ENCODE peak calls at places on chromosomes 12 and 14, in six cellular contexts. E is adipocyte; U is NCI-H1092; Z is HCEC 1CT; W is GM23248; D is activated CD8-positive, alpha-beta T cell treated with anti-CD3 and anti-CD28 coated beads, Interleukin-2, amount 10 ng/mL, durations not matched to agents 7 days and 5 days. T is an unnamed sample.

GRCh38 chr12:18139989-18140596 is 50.1 kb upstream of the RERGL start:
- DNase-seq in E (peak; percentile 85), W (peak; percentile 59), Z (peak; percentile 36), U (no peak), D (no peak), T (no peak)

GRCh38 chr12:23204933-23205778 is 580.2 kb downstream of the ETNK1 start:
- DNase-seq in U (peak; percentile 27), D (peak; percentile 25), Z (peak; percentile 43), E (peak; percentile 78), W (peak; percentile 73), T (no peak)

GRCh38 chr14:71780075-71780474 is 152.2 kb upstream of the RGS6 start:
- DNase-seq in U (no peak), D (no peak), E (no peak), Z (no peak), W (no peak), T (no peak)

GRCh38 chr12:122028165-122028591 is 6.5 kb downstream of the BCL7A start:
- DNase-seq in Z (no peak), D (no peak), W (peak; percentile 45), E (no peak), U (no peak), T (no peak)

GRCh38 chr12:7460375-7461259 is 16.7 kb upstream of the CD163L1 start:
- DNase-seq in D (peak; percentile 54), W (peak; percentile 65), U (peak; percentile 1), E (peak; percentile 81), Z (peak; percentile 39), T (peak; percentile 45)

GRCh38 chr14:24673534-24674203 is 39.7 kb upstream of the GZMB start:
- DNase-seq in Z (no peak), D (peak; percentile 91), W (no peak), E (no peak), U (no peak), T (no peak)

GRCh38 chr12:75661927-75662326 is 150.5 kb upstream of the KRR1 start:
- DNase-seq in E (peak; percentile 53), Z (no peak), W (no peak), U (no peak), D (no peak), T (no peak)

GRCh38 chr12:6333566-6333965 is 8.3 kb downstream of the TNFRSF1A start:
- DNase-seq in U (no peak), E (peak; percentile 60), W (peak; percentile 95), Z (peak; percentile 83), D (peak; percentile 62), T (no peak)

GRCh38 chr14:95891742-95892141 is 15.1 kb downstream of the TUNAR start:
- DNase-seq in D (no peak), Z (peak; percentile 92), U (no peak), W (peak; percentile 92), E (peak; percentile 23), T (no peak)

GRCh38 chr12:57031228-57031670 is 14.9 kb upstream of the TAC3 start:
- DNase-seq in D (peak; percentile 46), W (no peak), Z (no peak), U (no peak), E (no peak), T (no peak)

GRCh38 chr12:48680861-48681260 is 1.2 kb downstream of the KANSL2 start:
- DNase-seq in Z (no peak), W (no peak), U (no peak), E (no peak), D (no peak), T (no peak)

GRCh38 chr12:106851306-106851705 is 76.8 kb downstream of the RIC8B start:
- DNase-seq in Z (no peak), W (no peak), E (no peak), U (no peak), D (no peak), T (no peak)

GRCh38 chr14:61553730-61554641 is 141.3 kb upstream of the HIF1A start:
- DNase-seq in U (no peak), D (no peak), E (peak; percentile 98), W (peak; percentile 98), Z (peak; percentile 99), T (no peak)

GRCh38 chr14:90883782-90884181 is 67.6 kb upstream of the TTC7B start:
- DNase-seq in D (no peak), Z (no peak), E (no peak), U (no peak), W (no peak), T (no peak)

GRCh38 chr14:68027276-68027675 is 207.7 kb downstream of the RAD51B start:
- DNase-seq in E (peak; percentile 64), Z (peak; percentile 64), W (peak; percentile 26), D (no peak), U (no peak), T (no peak)